ENCODE peak calls at places on chromosomes 16 and 17, in nine cellular contexts. K, H, G, A, Z, E, Q, B and N are unnamed samples. For H3K4me1, the result is how much of the 10 kb centered on the place peaks cover.

GRCh38 chr17:74981979-74982662 is 5.3 kb upstream of the CDR2L start:
- DNase-seq in E (peak), H (peak), G (peak), A (peak), Q (peak), Z (peak), B (peak), K (peak), N (peak)

GRCh38 chr17:16947470-16947869 is 24.4 kb downstream of the TNFRSF13B start:
- DNase-seq in G (no peak), H (no peak), B (no peak), A (no peak), K (no peak), Q (peak), E (no peak), Z (no peak), N (no peak)

GRCh38 chr16:743794-744500 is 3.1 kb upstream of the CIAO3 start:
- DNase-seq in K (no peak), A (no peak), Z (peak), G (no peak), E (no peak), B (no peak), H (no peak), Q (no peak), N (no peak)

GRCh38 chr17:29933379-29933778 is 3.4 kb upstream of the SSH2 start:
- DNase-seq in Q (no peak), G (peak), A (no peak), E (peak), K (no peak), Z (peak), B (no peak), H (peak), N (no peak)

GRCh38 chr16:77711775-77712174 is 10.5 kb upstream of the NUDT7 start:
- DNase-seq in B (no peak), H (no peak), A (no peak), G (peak), Z (no peak), Q (no peak), E (no peak), K (no peak), N (no peak)

GRCh38 chr16:77169650-77170236 is 21.2 kb upstream of the MON1B start:
- DNase-seq in E (peak), H (peak), A (no peak), Q (peak), K (no peak), B (no peak), G (peak), Z (peak), N (no peak)

GRCh38 chr16:871562-872330 is 71.2 kb upstream of the GNG13 start:
- DNase-seq in B (peak), A (no peak), H (no peak), E (no peak), G (no peak), Q (no peak), Z (no peak), K (peak), N (no peak)

GRCh38 chr16:10519929-10520868 is 60.2 kb downstream of the EMP2 start:
- DNase-seq in E (no peak), Q (no peak), K (no peak), H (peak), Z (no peak), G (no peak), B (no peak), A (no peak), N (no peak)

GRCh38 chr17:48722924-48723554 is at the start of gene PRAC2:
- DNase-seq in Z (peak), B (no peak), A (no peak), Q (no peak), K (no peak), E (no peak), H (peak), G (no peak), N (no peak)

GRCh38 chr17:35017021-35017420 is 36.7 kb downstream of the LIG3 start:
- DNase-seq in Z (no peak), Q (no peak), G (no peak), B (no peak), E (no peak), H (no peak), A (no peak), K (no peak), N (no peak)

GRCh38 chr17:82489117-82489516 is 30.4 kb upstream of the FOXK2 start:
- DNase-seq in G (peak), H (no peak), A (peak), Q (no peak), B (peak), E (no peak), Z (no peak), K (peak), N (no peak)

GRCh38 chr17:76137351-76138233 is 3.5 kb downstream of the FOXJ1 start:
- DNase-seq in B (no peak), K (no peak), Z (no peak), E (no peak), Q (no peak), A (no peak), G (no peak), H (no peak), N (no peak)

GRCh38 chr16:49466881-49467280 is 93.3 kb downstream of the C16orf78 start:
- DNase-seq in K (no peak), A (no peak), E (no peak), Q (no peak), G (no peak), B (no peak), H (no peak), Z (no peak), N (no peak)

GRCh38 chr16:57146735-57147134 is 39.1 kb downstream of the PSME3IP1 start:
- DNase-seq in B (no peak), H (peak), Q (no peak), Z (peak), A (no peak), G (peak), E (no peak), K (no peak), N (no peak)

GRCh38 chr17:9150407-9151090 is 129.2 kb downstream of the NTN1 start:
- DNase-seq in B (no peak), H (no peak), K (no peak), G (peak), E (no peak), Q (no peak), Z (no peak), A (no peak), N (no peak)

GRCh38 chr17:40014375-40014980 is 762 bp upstream of the CSF3 start:
- DNase-seq in Z (peak), E (peak), Q (no peak), B (no peak), G (no peak), K (no peak), A (no peak), H (no peak), N (no peak)

GRCh38 chr16:89864421-89864820 is 9.0 kb upstream of the TCF25 start:
- DNase-seq in Z (no peak), H (peak), K (no peak), B (no peak), A (no peak), Q (no peak), E (no peak), G (peak), N (no peak)

GRCh38 chr17:58520843-58521430 is 6.5 kb upstream of the MTMR4 start:
- DNase-seq in Z (peak), A (no peak), H (peak), G (peak), B (no peak), K (no peak), Q (peak), E (no peak), N (no peak)

GRCh38 chr16:30570621-30571443 is 682 bp downstream of the ZNF688 start:
- DNase-seq in G (peak), H (no peak), E (no peak), Q (no peak), K (peak), B (no peak), A (no peak), Z (peak), N (no peak)

GRCh38 chr16:8278181-8278580 is 312.1 kb downstream of the TMEM114 start:
- DNase-seq in A (no peak), B (no peak), K (no peak), G (no peak), Z (peak), E (no peak), H (no peak), Q (no peak), N (no peak)

GRCh38 chr17:20263595-20263994 is 203.7 kb downstream of the LGALS9B start:
- DNase-seq in A (no peak), E (no peak), B (no peak), H (no peak), K (no peak), Q (no peak), G (peak), Z (peak), N (no peak)

GRCh38 chr17:40499551-40500189 is 1.8 kb downstream of the TNS4 start:
- DNase-seq in K (peak), E (peak), G (peak), A (peak), Z (peak), H (peak), Q (no peak), B (peak), N (no peak)

GRCh38 chr17:47847341-47848197 is 3.4 kb downstream of the SP6 start:
- DNase-seq in A (no peak), Z (peak), Q (no peak), H (no peak), E (no peak), K (no peak), G (peak), B (no peak), N (no peak)

GRCh38 chr17:66177048-66177447 is 14.9 kb downstream of the CEP112 start:
- DNase-seq in A (no peak), Q (no peak), H (peak), Z (no peak), G (no peak), K (no peak), E (no peak), B (no peak), N (no peak)

GRCh38 chr17:6668219-6668618 is 16.7 kb downstream of the C17orf100 start:
- DNase-seq in G (no peak), A (no peak), E (no peak), K (no peak), B (no peak), Z (no peak), H (no peak), Q (no peak), N (no peak)

GRCh38 chr16:67283039-67283825 is 3.9 kb downstream of the PLEKHG4 start:
- DNase-seq in H (peak), K (no peak), A (no peak), B (no peak), E (no peak), Q (no peak), Z (peak), G (peak), N (no peak)

GRCh38 chr17:75611746-75612437 is 21.3 kb upstream of the SMIM5 start:
- DNase-seq in H (peak), Q (no peak), K (no peak), G (no peak), A (no peak), B (peak), E (no peak), Z (no peak), N (no peak)

GRCh38 chr16:15041260-15042011 is 14.4 kb downstream of the NTAN1 start:
- DNase-seq in E (peak), A (peak), H (no peak), Z (peak), B (peak), K (peak), G (peak), Q (no peak), N (no peak)

GRCh38 chr17:17514993-17515920 is 19.1 kb upstream of the RASD1 start:
- DNase-seq in B (no peak), G (no peak), H (no peak), Q (no peak), Z (peak), K (peak), A (no peak), E (no peak), N (no peak)

GRCh38 chr17:10286324-10286723 is 86.5 kb downstream of the MYH13 start:
- DNase-seq in G (peak), A (peak), E (no peak), K (no peak), H (no peak), Z (peak), Q (no peak), B (no peak), N (no peak)

GRCh38 chr17:61467416-61468262 is 15.4 kb downstream of the TBX4 start:
- DNase-seq in A (no peak), Z (peak), B (peak), H (peak), K (no peak), E (peak), Q (peak), G (peak), N (no peak)

GRCh38 chr17:71071837-71072236 is 902.5 kb downstream of the KCNJ2 start:
- DNase-seq in E (peak), Z (peak), A (no peak), K (no peak), B (no peak), H (peak), G (peak), Q (no peak), N (no peak)

GRCh38 chr16:5020551-5020950 is 13.2 kb downstream of the NAGPA start:
- DNase-seq in Q (no peak), K (no peak), B (no peak), H (no peak), E (no peak), G (no peak), Z (no peak), A (no peak), N (no peak)

GRCh38 chr16:57253410-57253927 is 8.4 kb downstream of the ARL2BP start:
- DNase-seq in G (peak), B (no peak), H (peak), Z (no peak), K (no peak), E (no peak), A (peak), Q (no peak), N (no peak)

GRCh38 chr17:70677783-70678647 is 508.7 kb downstream of the KCNJ2 start:
- DNase-seq in E (peak), K (no peak), A (no peak), H (no peak), Q (no peak), G (no peak), B (no peak), Z (peak), N (no peak)

GRCh38 chr17:47323382-47324223 is at the start of gene EFCAB13:
- DNase-seq in K (peak), G (peak), E (peak), H (peak), B (peak), Q (peak), A (peak), Z (peak), N (peak)

GRCh38 chr16:23302045-23302956 is at the start of gene SCNN1B:
- DNase-seq in K (peak), H (peak), Z (peak), E (no peak), B (no peak), Q (no peak), G (peak), A (no peak), N (no peak)

GRCh38 chr16:11677959-11678881 is 10.0 kb downstream of the SNN start:
- DNase-seq in Q (no peak), A (no peak), H (no peak), G (no peak), E (peak), K (no peak), Z (no peak), B (no peak), N (no peak)

GRCh38 chr16:77763994-77764393 is 24.4 kb upstream of the VAT1L start:
- DNase-seq in B (no peak), K (no peak), G (no peak), H (no peak), A (no peak), Q (no peak), E (no peak), Z (no peak), N (no peak)

GRCh38 chr16:88622866-88623265 is 15.5 kb upstream of the IL17C start:
- DNase-seq in A (no peak), Q (no peak), B (no peak), G (no peak), K (no peak), E (no peak), H (no peak), Z (no peak), N (no peak)
- H3K4me1 ChIP-seq in A (under half), Q (under half), B (under half), G (under half), K (under half), E (under half), H (under half), Z (under half), N (under half)

DNA sequence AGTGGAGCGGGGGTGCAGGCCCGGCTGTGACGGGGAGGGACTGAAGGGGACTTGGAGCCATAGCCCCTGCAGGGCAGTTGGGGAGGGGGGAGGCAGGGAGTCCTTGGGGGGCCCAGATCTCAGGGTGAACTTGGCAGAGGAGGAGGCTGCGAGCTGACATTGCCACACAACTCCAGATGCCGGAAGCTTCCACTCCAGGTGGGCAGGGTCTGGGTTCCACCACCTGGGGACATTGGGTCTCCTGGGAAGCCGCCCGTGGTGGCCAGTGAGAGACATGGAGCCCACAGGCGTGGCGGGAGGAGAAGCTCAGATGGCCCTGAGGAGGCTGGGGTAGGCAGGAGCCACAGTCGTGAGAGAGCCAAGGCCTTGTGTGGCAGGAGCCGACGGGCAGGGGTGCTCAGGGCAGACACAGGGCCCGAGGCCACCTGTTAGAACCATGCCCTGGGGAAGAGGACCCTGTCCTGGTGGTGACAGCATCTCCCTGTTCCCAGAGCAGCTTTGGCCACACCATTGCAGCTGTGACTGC is 18.2 kb upstream of the GAA start:
- DNase-seq in Q (no peak), A (no peak), E (no peak), H (no peak), G (no peak), K (no peak), Z (no peak), B (no peak), N (no peak)
- H3K4me3 ChIP-seq in Q (no peak), A (no peak), E (no peak), H (peak), G (no peak), K (no peak), Z (no peak), B (no peak), N (no peak)

GRCh38 chr17:41849251-41849990 is 11.8 kb downstream of the KLHL10 start:
- DNase-seq in E (no peak), H (no peak), B (no peak), G (no peak), A (no peak), K (no peak), Z (no peak), Q (no peak), N (no peak)

GRCh38 chr17:41848788-41849187 is 11.2 kb downstream of the KLHL10 start:
- DNase-seq in K (no peak), E (no peak), G (no peak), Z (no peak), B (no peak), H (no peak), Q (no peak), A (no peak), N (no peak)

DNA sequence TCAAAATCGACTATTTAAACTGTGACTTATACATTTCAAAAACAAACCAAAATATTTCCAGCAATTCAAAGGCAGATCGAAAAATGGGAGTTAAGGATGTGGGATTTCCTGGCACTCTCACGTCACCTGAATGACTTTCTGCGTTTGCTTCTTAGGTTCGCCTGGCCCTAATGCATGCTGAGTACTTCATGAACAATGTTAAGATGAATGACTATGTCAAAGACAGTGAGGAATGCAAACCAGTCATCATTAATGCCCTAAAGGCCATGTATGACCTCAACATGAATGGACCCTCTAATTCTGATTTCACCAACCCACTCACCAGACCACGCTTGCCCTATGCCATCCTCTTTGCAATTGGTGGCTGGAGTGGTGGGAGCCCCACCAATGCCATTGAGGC is 7.3 kb downstream of the KLHL10 start:
- DNase-seq in G (peak), Q (no peak), H (peak), E (no peak), A (no peak), B (no peak), K (no peak), Z (no peak), N (no peak)
- H3K27ac ChIP-seq in G (no peak), Q (no peak), H (no peak), E (no peak), A (no peak), B (no peak), K (no peak), Z (no peak), N (no peak)

GRCh38 chr16:84732674-84733352 is 33.0 kb downstream of the USP10 start:
- DNase-seq in H (peak), B (no peak), Q (no peak), G (no peak), Z (no peak), K (no peak), A (no peak), E (no peak), N (no peak)

GRCh38 chr16:84737192-84737591 is 37.4 kb downstream of the USP10 start:
- DNase-seq in Z (no peak), Q (no peak), H (no peak), K (no peak), G (no peak), B (no peak), A (no peak), E (no peak), N (no peak)

GRCh38 chr16:84737658-84738057 is 37.9 kb downstream of the USP10 start:
- DNase-seq in A (no peak), Q (no peak), K (no peak), B (no peak), Z (no peak), G (no peak), E (no peak), H (no peak), N (no peak)

GRCh38 chr16:84738255-84739038 is 38.6 kb downstream of the USP10 start:
- DNase-seq in B (peak), G (peak), E (peak), A (peak), Z (peak), H (peak), Q (peak), K (peak), N (peak)

GRCh38 chr16:84735846-84736586 is 36.2 kb downstream of the USP10 start:
- DNase-seq in E (peak), A (no peak), G (no peak), Q (no peak), K (no peak), H (peak), Z (no peak), B (no peak), N (peak)
- H3K4me1 ChIP-seq in E (under half), A (under half), G (half or more), Q (under half), K (half or more), H (half or more), Z (under half), B (half or more), N (under half)

GRCh38 chr16:21300309-21301167 is 22.4 kb upstream of the CRYM start:
- DNase-seq in B (peak), E (peak), K (peak), A (peak), Z (peak), Q (peak), H (peak), G (peak), N (no peak)

GRCh38 chr16:21302454-21302853 is 24.4 kb upstream of the CRYM start:
- DNase-seq in A (no peak), K (no peak), H (no peak), G (peak), E (no peak), Z (peak), Q (peak), B (no peak), N (no peak)

GRCh38 chr16:21301168-21301894 is 23.2 kb upstream of the CRYM start:
- DNase-seq in H (peak), E (peak), G (peak), A (peak), K (peak), Q (peak), B (peak), Z (peak), N (no peak)

GRCh38 chr16:21301895-21302291 is 23.8 kb upstream of the CRYM start:
- DNase-seq in Q (no peak), A (no peak), Z (peak), B (no peak), K (no peak), E (no peak), G (no peak), H (peak), N (no peak)

DNA sequence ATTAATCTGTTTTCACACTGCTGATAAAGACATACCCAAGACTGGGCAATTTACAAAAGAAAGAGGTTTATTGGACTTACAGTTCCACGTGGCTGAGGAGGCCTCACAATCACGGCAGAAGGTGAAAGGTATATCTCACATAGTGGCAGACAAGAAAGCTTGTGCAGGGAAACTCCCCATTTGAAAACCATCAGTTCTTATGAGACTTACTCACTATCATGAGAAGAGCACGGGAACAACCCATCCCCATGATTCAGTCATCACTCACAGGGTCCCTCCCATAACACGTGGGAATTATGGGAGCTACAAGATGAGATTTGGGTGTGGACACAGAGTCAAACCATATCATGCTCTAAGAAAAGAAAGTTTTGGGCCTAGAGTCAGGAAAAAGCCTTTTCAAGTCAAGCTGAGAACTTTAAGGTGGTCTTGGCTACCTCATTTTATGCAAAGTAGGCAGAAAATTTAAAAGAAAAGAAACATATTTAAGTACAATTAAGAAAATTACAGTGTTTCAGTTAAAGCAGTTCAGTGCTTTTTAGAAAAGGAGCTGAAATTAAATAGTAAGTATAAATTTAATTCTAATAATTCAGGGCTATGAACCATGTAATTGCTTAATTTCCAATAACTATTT is 24.9 kb upstream of the CRYM start:
- DNase-seq in A (no peak), K (no peak), Z (peak), E (no peak), H (peak), Q (peak), B (no peak), G (peak), N (no peak)
- H3K4me3 ChIP-seq in A (no peak), K (no peak), Z (no peak), E (no peak), H (peak), Q (peak), B (no peak), G (peak), N (no peak)